ENCODE peak calls at places on chromosomes 3 and 15, in five cellular contexts. F is mesenchymal stem cell, W is IMR-90, N is mesendoderm, B is neuronal stem cell. P is an unnamed sample.
A peak's percentile ranks its signal among the peaks of the same experiment; 100 is the strongest.

GRCh38 chr15:101114146-101114545 is 137.7 kb downstream of the CHSY1 start:
- DNase-seq in F (no peak), W (no peak), N (no peak), B (no peak), P (no peak)

GRCh38 chr3:81530180-81530939 is 231.1 kb downstream of the GBE1 start:
- DNase-seq in F (no peak), W (no peak), N (no peak), B (no peak), P (no peak)

GRCh38 chr3:136380530-136380929 is 130.4 kb downstream of the PCCB start:
- DNase-seq in F (no peak), W (peak; percentile 34), N (no peak), B (no peak), P (no peak)

GRCh38 chr3:185490241-185490640 is 8.6 kb downstream of the TMEM41A start:
- DNase-seq in F (no peak), W (no peak), N (no peak), B (no peak), P (no peak)

GRCh38 chr3:124972457-124972856 is 37.9 kb upstream of the MUC13 start:
- DNase-seq in F (no peak), W (no peak), N (no peak), B (no peak), P (no peak)

GRCh38 chr15:90336705-90337141 is 15.4 kb upstream of the ZNF774 start:
- DNase-seq in F (peak; percentile 52), W (peak; percentile 85), N (no peak), B (no peak), P (peak; percentile 85)

GRCh38 chr3:189646902-189647542 is 15.8 kb downstream of the TP63 start:
- DNase-seq in F (no peak), W (no peak), N (no peak), B (no peak), P (no peak)

GRCh38 chr3:100063929-100064461 is 50.3 kb downstream of the FILIP1L start:
- DNase-seq in F (peak; percentile 96), W (peak; percentile 90), N (no peak), B (no peak), P (no peak)

GRCh38 chr3:83649692-83650091 is 1309.1 kb upstream of the CADM2 start:
- DNase-seq in F (no peak), W (no peak), N (no peak), B (no peak), P (no peak)

GRCh38 chr3:73294532-73294931 is 233.1 kb downstream of the EBLN2 start:
- DNase-seq in F (no peak), W (no peak), N (peak; percentile 48), B (no peak), P (no peak)

GRCh38 chr3:119700269-119700919 is 2.4 kb upstream of the CFAP91 start:
- DNase-seq in F (peak; percentile 66), W (peak; percentile 57), N (no peak), B (no peak), P (peak; percentile 21)

GRCh38 chr3:178558637-178559036 is 22.4 kb downstream of the KCNMB2 start:
- DNase-seq in F (no peak), W (no peak), N (no peak), B (no peak), P (no peak)

GRCh38 chr3:56825579-56826438 is 24.1 kb upstream of the ARHGEF3 start:
- DNase-seq in F (no peak), W (no peak), N (peak; percentile 29), B (no peak), P (peak; percentile 55)

GRCh38 chr15:84731774-84732173 is 15.8 kb upstream of the SEC11A start:
- DNase-seq in F (peak; percentile 22), W (peak; percentile 81), N (no peak), B (no peak), P (no peak)

GRCh38 chr15:22979069-22979698 is 984 bp downstream of the CYFIP1 start:
- DNase-seq in F (peak; percentile 60), W (peak; percentile 42), N (peak; percentile 55), B (peak; percentile 38), P (peak; percentile 73)

GRCh38 chr15:96342611-96343528 is 12.4 kb downstream of the NR2F2 start:
- DNase-seq in F (peak; percentile 56), W (no peak), N (no peak), B (no peak), P (no peak)

GRCh38 chr3:58625196-58625595 is 41.4 kb downstream of the FAM3D start:
- DNase-seq in F (no peak), W (no peak), N (peak; percentile 57), B (no peak), P (no peak)

GRCh38 chr3:81816473-81817260 is 55.2 kb upstream of the GBE1 start:
- DNase-seq in F (peak; percentile 26), W (peak; percentile 0), N (no peak), B (peak; percentile 76), P (no peak)

GRCh38 chr3:161096771-161097367 is 8.3 kb downstream of the B3GALNT1 start:
- DNase-seq in F (peak; percentile 28), W (peak; percentile 4), N (peak; percentile 63), B (no peak), P (peak; percentile 40)

GRCh38 chr3:128052831-128053419 is 688 bp downstream of the SEC61A1 start:
- DNase-seq in F (peak; percentile 37), W (no peak), N (no peak), B (no peak), P (peak; percentile 23)

GRCh38 chr3:128050597-128050996 is 1.6 kb upstream of the SEC61A1 start:
- DNase-seq in F (no peak), W (peak; percentile 47), N (no peak), B (no peak), P (no peak)

GRCh38 chr3:128053614-128054013 is 1.4 kb downstream of the SEC61A1 start:
- DNase-seq in F (no peak), W (no peak), N (no peak), B (no peak), P (no peak)

GRCh38 chr3:128051459-128051836 is 789 bp upstream of the SEC61A1 start:
- DNase-seq in F (no peak), W (no peak), N (peak; percentile 71), B (peak; percentile 20), P (peak; percentile 52)

DNA sequence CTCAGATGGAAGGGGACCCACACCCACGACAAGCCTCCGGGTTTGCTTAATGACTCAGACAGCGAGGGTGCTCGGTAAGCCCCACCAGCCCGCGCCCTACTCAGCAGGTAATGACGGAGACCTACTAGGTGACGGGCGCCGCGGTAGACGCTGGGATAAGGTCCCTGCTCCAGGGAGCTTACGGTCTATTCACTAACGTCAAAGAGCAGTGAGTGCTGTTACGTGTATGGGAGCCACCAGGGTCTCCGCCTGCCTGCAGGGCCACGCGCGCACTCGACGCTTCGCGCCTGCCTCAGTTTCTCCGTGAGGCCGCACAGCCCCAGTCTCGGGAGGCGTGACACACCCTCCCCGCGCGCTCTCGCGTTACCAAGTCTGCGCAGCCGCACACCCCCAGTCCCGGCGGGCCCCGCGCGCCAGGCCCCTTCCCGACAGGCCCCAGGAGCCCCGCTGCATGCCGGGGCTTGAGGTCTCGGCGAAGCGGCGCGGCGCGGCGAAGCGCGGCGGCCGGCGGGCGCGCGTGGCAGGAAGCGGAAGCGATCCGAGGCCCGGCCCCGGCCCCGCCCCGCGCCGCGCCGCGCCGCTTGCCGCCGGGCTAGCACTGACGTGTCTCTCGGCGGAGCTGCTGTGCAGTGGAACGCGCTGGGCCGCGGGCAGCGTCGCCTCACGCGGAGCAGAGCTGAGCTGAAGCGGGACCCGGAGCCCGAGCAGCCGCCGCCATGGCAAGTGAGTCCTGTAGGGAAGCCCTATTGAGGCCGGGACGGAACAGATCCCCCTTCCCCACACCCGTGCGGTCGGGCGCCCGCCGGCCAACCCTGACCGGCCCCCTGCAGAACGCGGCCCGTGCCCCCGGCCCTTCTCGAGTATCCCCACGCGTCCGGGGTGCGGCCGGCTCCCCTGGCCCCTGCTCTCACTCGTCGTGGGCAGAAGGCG is at the start of gene SEC61A1:
- DNase-seq in F (peak; percentile 92), W (peak; percentile 92), N (peak; percentile 96), B (peak; percentile 88), P (peak; percentile 94)
- H3K18ac ChIP-seq in F (peak within 1 kb of the TSS; percentile 97), W (peak within 1 kb of the TSS; percentile 78), N (peak within 1 kb of the TSS; percentile 84), B (peak within 1 kb of the TSS; percentile 98), P (peak within 1 kb of the TSS; percentile 98)

DNA sequence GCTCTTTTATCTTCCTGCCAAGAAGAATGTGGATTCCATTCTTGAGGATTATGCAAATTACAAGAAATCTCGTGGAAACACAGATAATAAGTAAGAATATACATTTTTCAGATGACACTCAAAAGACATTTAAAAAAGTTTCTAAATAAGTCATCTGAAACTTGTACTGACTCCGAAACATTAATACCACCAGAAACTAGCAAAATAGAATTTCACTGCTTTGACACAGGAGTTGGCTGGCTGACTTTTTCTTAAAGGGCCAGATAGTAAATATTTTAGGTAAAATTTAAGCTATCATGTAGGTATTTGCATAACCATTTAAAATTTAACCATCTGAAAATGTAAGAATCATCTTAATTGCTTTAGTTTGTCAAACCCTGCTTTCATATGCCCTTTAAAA is 20.8 kb downstream of the MORF4L1 start:
- DNase-seq in F (no peak), W (no peak), N (no peak), B (no peak), P (peak; percentile 45)
- H3K18ac ChIP-seq in F (no peak overlapping the region), W (no peak overlapping the region), N (no peak overlapping the region), B (no peak overlapping the region), P (no peak overlapping the region)

DNA sequence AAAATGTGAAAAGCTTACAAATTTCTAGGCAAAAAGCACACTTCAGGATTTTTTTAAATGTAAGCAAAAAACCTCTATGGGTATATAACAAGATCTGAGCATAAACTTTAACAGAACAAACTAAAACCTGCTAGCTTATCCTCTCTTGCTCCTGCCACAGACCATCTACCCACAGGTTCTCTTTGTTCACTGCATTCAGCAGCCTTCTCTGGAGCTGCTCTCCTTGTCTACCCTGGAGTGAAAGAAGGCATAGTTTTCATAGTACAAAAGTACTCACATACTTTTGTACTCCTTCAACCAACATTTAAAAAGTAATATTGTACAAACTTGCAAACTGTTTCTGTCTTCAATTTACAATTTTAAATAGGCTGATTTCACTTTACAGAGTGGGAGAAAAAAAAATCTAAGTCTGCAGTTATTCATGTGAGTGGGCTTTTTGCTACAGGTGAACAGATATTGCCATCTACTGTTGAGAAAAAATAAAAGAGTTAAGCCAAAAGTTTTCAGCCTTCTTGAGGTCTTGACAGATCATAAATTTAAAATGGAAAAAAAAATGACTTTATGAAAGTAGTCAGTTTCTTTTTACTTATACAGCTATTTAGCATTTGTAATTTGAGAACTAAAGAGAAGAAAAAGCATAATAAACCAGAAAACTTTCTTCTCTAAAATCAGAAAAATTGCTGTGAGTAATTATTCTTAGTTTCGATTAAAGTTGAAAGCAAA is 20.4 kb downstream of the TERC start:
- DNase-seq in F (no peak), W (peak; percentile 22), N (peak; percentile 38), B (peak; percentile 31), P (no peak)
- H3K18ac ChIP-seq in F (no peak overlapping the region), W (no peak overlapping the region), N (no peak overlapping the region), B (no peak overlapping the region), P (no peak overlapping the region)

DNA sequence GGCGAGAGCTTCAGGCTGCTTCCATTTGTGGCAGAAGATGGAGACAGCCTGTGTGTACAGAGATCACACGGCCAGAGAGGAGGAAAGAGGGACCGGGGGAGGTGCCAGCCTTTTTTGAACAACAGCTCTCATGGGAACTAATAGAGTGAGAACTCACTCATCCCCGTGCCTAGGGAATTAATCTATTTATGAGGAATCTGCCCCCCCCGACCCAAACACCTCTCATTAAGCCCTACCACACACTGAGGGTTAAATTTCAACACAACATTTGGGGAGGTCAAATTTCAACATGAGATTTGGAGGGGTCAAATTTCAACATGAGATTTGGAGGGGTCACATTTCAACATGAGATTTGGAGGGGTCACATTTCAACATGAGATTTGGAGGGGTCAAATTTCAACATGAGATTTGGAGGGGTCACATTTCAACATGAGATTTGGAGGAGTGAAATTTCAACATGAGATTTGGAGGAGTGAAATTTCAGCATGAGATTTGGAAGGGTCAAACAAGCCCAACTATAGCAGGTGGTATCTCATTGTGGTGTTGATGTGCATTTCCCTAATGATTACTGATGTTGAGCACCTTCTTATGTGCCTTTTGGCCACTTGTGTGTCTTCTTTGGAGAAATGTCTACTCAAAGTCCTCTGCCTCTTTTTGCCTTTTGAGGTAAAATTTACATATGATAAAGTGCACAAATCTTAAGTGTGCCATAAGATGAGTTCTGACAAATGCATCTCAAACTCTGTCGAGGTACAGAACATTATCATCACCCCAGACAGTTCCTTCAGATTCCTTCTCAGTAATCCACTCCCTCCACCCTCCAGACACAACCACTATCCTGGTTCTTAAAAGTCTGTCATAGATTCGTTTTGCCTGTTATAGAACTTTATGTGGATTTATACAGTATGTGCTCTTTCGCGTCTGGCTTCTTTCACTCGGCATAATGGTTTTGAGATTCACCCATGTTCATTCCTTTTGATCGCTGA is 20.7 kb upstream of the RFTN1 start:
- DNase-seq in F (no peak), W (no peak), N (peak; percentile 77), B (no peak), P (no peak)
- H3K18ac ChIP-seq in F (no peak overlapping the region), W (no peak overlapping the region), N (peak overlapping the region; percentile 64), B (no peak overlapping the region), P (no peak overlapping the region)